ENCODE peak calls at places on chromosomes 13 and 19, in nine cellular contexts. One of them, this sample, is unnamed.

GRCh38 chr13:112619730-112620639 is 32.0 kb upstream of the TUBGCP3 start:
- DNase-seq in WTC11: peak
- DNase-seq in NCI-H2029: peak
- DNase-seq in NCI-H2171: peak
- DNase-seq in foreskin melanocyte: no peak
- DNase-seq in HT-29: peak
- DNase-seq in right atrium auricular region: peak
- DNase-seq in HS-27A: no peak
- DNase-seq in activated CD4-positive, alpha-beta T cell treated with anti-CD3 and anti-CD28 coated beads for 48 hours: no peak
- DNase-seq in this sample: peak

GRCh38 chr13:113905942-113906341 is 42.1 kb upstream of the GAS6 start:
- DNase-seq in HS-27A: no peak
- DNase-seq in WTC11: no peak
- DNase-seq in NCI-H2171: no peak
- DNase-seq in foreskin melanocyte: no peak
- DNase-seq in HT-29: no peak
- DNase-seq in NCI-H2029: no peak
- DNase-seq in activated CD4-positive, alpha-beta T cell treated with anti-CD3 and anti-CD28 coated beads for 48 hours: no peak
- DNase-seq in right atrium auricular region: peak
- DNase-seq in this sample: no peak

GRCh38 chr19:6730941-6731670 is 6.3 kb downstream of the GPR108 start:
- DNase-seq in right atrium auricular region: no peak
- DNase-seq in HT-29: no peak
- DNase-seq in NCI-H2171: no peak
- DNase-seq in WTC11: no peak
- DNase-seq in HS-27A: no peak
- DNase-seq in NCI-H2029: no peak
- DNase-seq in activated CD4-positive, alpha-beta T cell treated with anti-CD3 and anti-CD28 coated beads for 48 hours: no peak
- DNase-seq in foreskin melanocyte: no peak
- DNase-seq in this sample: no peak

GRCh38 chr13:53005631-53006030 is 23.0 kb upstream of the OLFM4 start:
- DNase-seq in NCI-H2029: no peak
- DNase-seq in WTC11: no peak
- DNase-seq in right atrium auricular region: no peak
- DNase-seq in activated CD4-positive, alpha-beta T cell treated with anti-CD3 and anti-CD28 coated beads for 48 hours: no peak
- DNase-seq in foreskin melanocyte: no peak
- DNase-seq in NCI-H2171: peak
- DNase-seq in HS-27A: no peak
- DNase-seq in HT-29: no peak
- DNase-seq in this sample: no peak

GRCh38 chr13:104198811-104199210 is 1132.6 kb upstream of the SLC10A2 start:
- DNase-seq in NCI-H2171: no peak
- DNase-seq in HS-27A: no peak
- DNase-seq in HT-29: no peak
- DNase-seq in activated CD4-positive, alpha-beta T cell treated with anti-CD3 and anti-CD28 coated beads for 48 hours: no peak
- DNase-seq in foreskin melanocyte: no peak
- DNase-seq in WTC11: no peak
- DNase-seq in NCI-H2029: no peak
- DNase-seq in right atrium auricular region: no peak
- DNase-seq in this sample: no peak

GRCh38 chr13:20553309-20553708 is 13.6 kb upstream of the IFT88 start:
- DNase-seq in NCI-H2029: no peak
- DNase-seq in activated CD4-positive, alpha-beta T cell treated with anti-CD3 and anti-CD28 coated beads for 48 hours: no peak
- DNase-seq in right atrium auricular region: no peak
- DNase-seq in NCI-H2171: no peak
- DNase-seq in WTC11: no peak
- DNase-seq in HS-27A: no peak
- DNase-seq in foreskin melanocyte: peak
- DNase-seq in HT-29: no peak
- DNase-seq in this sample: no peak

GRCh38 chr19:8302734-8303133 is 5.4 kb downstream of the CD320 start:
- DNase-seq in HS-27A: no peak
- DNase-seq in foreskin melanocyte: no peak
- DNase-seq in NCI-H2171: no peak
- DNase-seq in right atrium auricular region: peak
- DNase-seq in activated CD4-positive, alpha-beta T cell treated with anti-CD3 and anti-CD28 coated beads for 48 hours: no peak
- DNase-seq in WTC11: peak
- DNase-seq in NCI-H2029: no peak
- DNase-seq in HT-29: no peak
- DNase-seq in this sample: no peak

GRCh38 chr19:35248310-35249145 is at the start of gene LSR:
- DNase-seq in right atrium auricular region: peak
- DNase-seq in NCI-H2029: peak
- DNase-seq in foreskin melanocyte: no peak
- DNase-seq in activated CD4-positive, alpha-beta T cell treated with anti-CD3 and anti-CD28 coated beads for 48 hours: peak
- DNase-seq in NCI-H2171: peak
- DNase-seq in HT-29: peak
- DNase-seq in HS-27A: no peak
- DNase-seq in WTC11: peak
- DNase-seq in this sample: no peak

GRCh38 chr19:10486551-10486950 is 16.6 kb downstream of the KEAP1 start:
- DNase-seq in NCI-H2171: no peak
- DNase-seq in activated CD4-positive, alpha-beta T cell treated with anti-CD3 and anti-CD28 coated beads for 48 hours: no peak
- DNase-seq in right atrium auricular region: no peak
- DNase-seq in HS-27A: no peak
- DNase-seq in WTC11: no peak
- DNase-seq in HT-29: no peak
- DNase-seq in foreskin melanocyte: no peak
- DNase-seq in NCI-H2029: no peak
- DNase-seq in this sample: no peak

GRCh38 chr13:20943519-20944012 is 41.0 kb upstream of the XPO4 start:
- DNase-seq in WTC11: peak
- DNase-seq in NCI-H2171: peak
- DNase-seq in right atrium auricular region: peak
- DNase-seq in activated CD4-positive, alpha-beta T cell treated with anti-CD3 and anti-CD28 coated beads for 48 hours: peak
- DNase-seq in HS-27A: peak
- DNase-seq in NCI-H2029: peak
- DNase-seq in foreskin melanocyte: peak
- DNase-seq in HT-29: peak
- DNase-seq in this sample: peak

GRCh38 chr19:28746486-28746885 is 466.5 kb downstream of the UQCRFS1 start:
- DNase-seq in HT-29: no peak
- DNase-seq in HS-27A: no peak
- DNase-seq in right atrium auricular region: no peak
- DNase-seq in foreskin melanocyte: no peak
- DNase-seq in NCI-H2171: no peak
- DNase-seq in activated CD4-positive, alpha-beta T cell treated with anti-CD3 and anti-CD28 coated beads for 48 hours: no peak
- DNase-seq in NCI-H2029: peak
- DNase-seq in WTC11: no peak
- DNase-seq in this sample: no peak